ENCODE peak calls at places on chromosomes 4 and X, in ten cellular contexts. L is stimulated activated CD8-positive, alpha-beta memory T cell treated with anti-CD3 and anti-CD28 coated beads, Interleukin-12 subunit alpha, Interleukin-12 subunit beta, amount 100 ng/mL, for 1 hour; M is stimulated activated naive CD8-positive, alpha-beta T cell treated with anti-CD3 and anti-CD28 coated beads, Interleukin-15, Interleukin-2, amounts not matched to agents 100 U/mL and 50 U/mL, for 24 hours; O is M059J; H is fibroblast of lung; S is NAMALWA; J is T follicular helper cell; X is hepatic stellate cell; R is NCI-H446; A is activated CD4-positive, alpha-beta T cell treated with anti-CD3 and anti-CD28 coated beads, Interleukin-2, amount 50 U/mL, for 4 hours. E is an unnamed sample.

GRCh38 chrX:46710927-46711623 is 47.8 kb downstream of the SLC9A7 start:
- DNase-seq in L (no peak), O (no peak), J (no peak), M (no peak), S (peak), X (no peak), H (no peak), A (no peak), R (no peak), E (no peak)

GRCh38 chr4:5887011-5887360 is 5.9 kb downstream of the CRMP1 start:
- DNase-seq in S (no peak), H (no peak), X (no peak), J (no peak), A (no peak), O (no peak), M (no peak), L (no peak), R (no peak), E (no peak)

GRCh38 chr4:174215936-174216699 is 67.3 kb downstream of the FBXO8 start:
- DNase-seq in S (no peak), L (no peak), X (no peak), H (no peak), O (peak), R (no peak), A (no peak), J (no peak), M (no peak), E (no peak)

GRCh38 chrX:56343664-56344063 is 111.5 kb downstream of the KLF8 start:
- DNase-seq in J (no peak), A (no peak), L (no peak), M (no peak), S (no peak), R (no peak), H (no peak), O (no peak), X (no peak), E (no peak)

GRCh38 chrX:109902665-109903064 is 100.2 kb upstream of the TMEM164 start:
- DNase-seq in M (no peak), J (no peak), S (no peak), A (no peak), R (no peak), H (peak), L (no peak), X (no peak), O (peak), E (no peak)

GRCh38 chr4:167906851-167907250 is 185.5 kb upstream of the ANXA10 start:
- DNase-seq in L (no peak), X (no peak), J (no peak), O (no peak), S (no peak), A (no peak), H (peak), M (no peak), R (no peak), E (no peak)

GRCh38 chrX:10022580-10023245 is 55.6 kb downstream of the CLDN34 start:
- DNase-seq in M (no peak), X (no peak), J (no peak), A (no peak), O (no peak), R (no peak), L (no peak), S (no peak), H (peak), E (no peak)

GRCh38 chrX:9231491-9231890 is 197.6 kb upstream of the FAM9B start:
- DNase-seq in J (no peak), X (no peak), M (no peak), A (no peak), S (no peak), H (peak), O (peak), R (no peak), L (no peak), E (no peak)

GRCh38 chrX:155046129-155046810 is 19.6 kb downstream of the FUNDC2 start:
- DNase-seq in J (no peak), O (no peak), M (no peak), X (no peak), S (no peak), A (no peak), H (peak), L (no peak), R (no peak), E (no peak)